ENCODE peak calls at places on chromosomes 12 and 14, in four cellular contexts. J is IMR-90, D is K562, G is GM12878. R is an unnamed sample.

GRCh38 chr12:32462908-32463307 is 63.5 kb downstream of the FGD4 start:
- DNase-seq in D (no peak), G (no peak), J (no peak), R (no peak)

GRCh38 chr14:80491562-80492139 is 280.3 kb upstream of the DIO2 start:
- DNase-seq in J (peak), G (no peak), D (no peak), R (no peak)

GRCh38 chr12:100346660-100347059 is 10.2 kb upstream of the SLC17A8 start:
- DNase-seq in G (no peak), D (no peak), J (peak), R (no peak)

GRCh38 chr14:67269338-67270060 is 28.3 kb downstream of the PALS1 start:
- DNase-seq in G (no peak), J (peak), D (no peak), R (peak)

GRCh38 chr12:17982556-17982955 is 107.4 kb downstream of the RERGL start:
- DNase-seq in J (no peak), D (no peak), G (no peak), R (no peak)

GRCh38 chr14:64556526-64556925 is 6.8 kb downstream of the PPP1R36 start:
- DNase-seq in D (no peak), J (peak), G (no peak), R (no peak)

GRCh38 chr14:77872971-77873370 is 73.1 kb downstream of the ADCK1 start:
- DNase-seq in D (no peak), J (no peak), G (no peak), R (no peak)

GRCh38 chr12:14774944-14775651 is 28.2 kb downstream of the WBP11 start:
- DNase-seq in G (no peak), J (peak), D (no peak), R (peak)

GRCh38 chr14:54637829-54638446 is 71.0 kb downstream of the SAMD4A start:
- DNase-seq in D (no peak), J (peak), G (no peak), R (peak)

GRCh38 chr12:79997115-79997805 is 62.4 kb upstream of the PPP1R12A start:
- DNase-seq in D (no peak), J (no peak), G (peak), R (no peak)

GRCh38 chr12:103571286-103571685 is 15.8 kb upstream of the STAB2 start:
- DNase-seq in D (no peak), J (no peak), G (no peak), R (peak)

GRCh38 chr14:75050852-75051555 is at the start of gene MLH3:
- DNase-seq in D (peak), G (no peak), J (peak), R (peak)

GRCh38 chr14:57747036-57747435 is 118.9 kb downstream of the SLC35F4 start:
- DNase-seq in J (no peak), G (no peak), D (no peak), R (peak)

GRCh38 chr14:22593189-22593588 is 4.2 kb upstream of the DAD1 start:
- DNase-seq in D (no peak), J (no peak), G (no peak), R (no peak)

GRCh38 chr14:99687284-99688209 is 3.4 kb downstream of the CYP46A1 start:
- DNase-seq in D (peak), G (no peak), J (no peak), R (no peak)

GRCh38 chr12:29591140-29592020 is 93.9 kb upstream of the OVCH1 start:
- DNase-seq in G (no peak), J (peak), D (no peak), R (no peak)

GRCh38 chr12:51270067-51270846 is at the start of gene SMAGP:
- DNase-seq in J (peak), D (peak), G (no peak), R (peak)

GRCh38 chr14:88612981-88613380 is 50.1 kb downstream of the ZC3H14 start:
- DNase-seq in G (no peak), J (peak), D (no peak), R (peak)

GRCh38 chr12:6620137-6620884 is 13.1 kb upstream of the CHD4 start:
- DNase-seq in D (no peak), J (no peak), G (no peak), R (peak)

GRCh38 chr14:100332797-100333196 is 9.7 kb downstream of the SLC25A47 start:
- DNase-seq in G (no peak), D (no peak), J (no peak), R (no peak)

GRCh38 chr14:77140937-77141591 is 527 bp downstream of the ZDHHC22 start:
- DNase-seq in D (peak), G (no peak), J (peak), R (peak)

GRCh38 chr14:76330411-76331327 is 45.3 kb upstream of the ESRRB start:
- DNase-seq in G (no peak), D (no peak), J (no peak), R (no peak)

GRCh38 chr12:116138781-116139180 is 138.7 kb downstream of the MED13L start:
- DNase-seq in D (no peak), J (no peak), G (no peak), R (no peak)

GRCh38 chr14:85634205-85634604 is 104.3 kb downstream of the FLRT2 start:
- DNase-seq in D (no peak), J (no peak), G (no peak), R (peak)

GRCh38 chr14:47715330-47715729 is 39.9 kb upstream of the MDGA2 start:
- DNase-seq in D (no peak), G (no peak), J (peak), R (no peak)

GRCh38 chr12:64558754-64559153 is 51.5 kb upstream of the RASSF3 start:
- DNase-seq in J (no peak), G (no peak), D (no peak), R (no peak)

GRCh38 chr14:102206901-102207300 is 67.2 kb downstream of the WDR20 start:
- DNase-seq in J (no peak), G (no peak), D (no peak), R (no peak)

GRCh38 chr12:34190054-34190453 is 167.8 kb downstream of the ALG10 start:
- DNase-seq in D (no peak), J (no peak), G (no peak), R (no peak)

GRCh38 chr12:93825926-93826599 is 148.9 kb downstream of the CRADD start:
- DNase-seq in G (no peak), J (no peak), D (no peak), R (peak)

GRCh38 chr14:42378274-42378673 is 771.6 kb downstream of the LRFN5 start:
- DNase-seq in J (no peak), D (no peak), G (no peak), R (no peak)

GRCh38 chr14:69475194-69475818 is 9.2 kb upstream of the PLEKHD1 start:
- DNase-seq in D (no peak), G (no peak), J (peak), R (peak)

GRCh38 chr12:47601071-47601470 is 104.8 kb downstream of the RPAP3 start:
- DNase-seq in J (no peak), D (no peak), G (no peak), R (no peak)

GRCh38 chr12:1640630-1641234 is 11.7 kb downstream of the WNT5B start:
- DNase-seq in J (no peak), G (no peak), D (no peak), R (no peak)

GRCh38 chr12:1644113-1644512 is 15.1 kb downstream of the WNT5B start:
- DNase-seq in J (no peak), G (no peak), D (no peak), R (no peak)

GRCh38 chr12:1644523-1645438 is 15.8 kb downstream of the WNT5B start:
- DNase-seq in J (peak), G (no peak), D (no peak), R (peak)

GRCh38 chr12:1643056-1643455 is 14.0 kb downstream of the WNT5B start:
- DNase-seq in J (no peak), G (no peak), D (no peak), R (no peak)

DNA sequence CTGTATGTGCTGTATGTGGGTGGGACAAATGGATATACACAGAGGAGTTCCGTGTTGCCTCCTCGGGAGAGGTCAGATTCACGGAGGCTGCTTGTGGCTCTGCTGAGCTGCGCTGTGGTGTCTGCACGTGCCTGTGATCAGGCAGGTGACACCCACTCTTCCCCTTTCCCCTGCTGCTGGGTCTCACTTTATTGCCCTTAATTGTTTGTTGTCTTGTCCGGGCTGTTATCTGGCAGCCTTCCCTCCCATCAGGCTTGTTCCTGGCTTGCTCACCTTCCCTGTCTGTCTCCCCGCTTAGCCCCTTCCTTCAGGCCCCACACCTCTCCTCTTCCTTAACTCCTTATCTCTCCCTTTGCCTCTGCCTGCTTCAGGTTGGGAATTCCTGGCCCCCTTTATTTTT is 13.5 kb downstream of the WNT5B start:
- DNase-seq in J (no peak), D (no peak), G (no peak), R (no peak)
- TF ChIP-seq FOS in J (no peak), D (no peak), G (no peak), R (no peak)

GRCh38 chr14:56555921-56556570 is 23.6 kb upstream of the TMEM260 start:
- DNase-seq in G (no peak), J (peak), D (peak), R (peak)
- TF ChIP-seq FOS in G (no peak), J (no peak), D (no peak), R (no peak)

GRCh38 chr14:73236157-73236556 is 1.1 kb upstream of the PAPLN start:
- DNase-seq in J (no peak), G (no peak), D (no peak), R (no peak)

GRCh38 chr14:73237786-73238261 is 518 bp downstream of the PAPLN start:
- DNase-seq in D (no peak), J (no peak), G (no peak), R (no peak)

GRCh38 chr14:73237219-73237785 is at the start of gene PAPLN:
- DNase-seq in D (peak), J (no peak), G (no peak), R (no peak)

GRCh38 chr14:73235531-73236155 is 1.7 kb upstream of the PAPLN start:
- DNase-seq in J (no peak), G (no peak), D (no peak), R (no peak)

GRCh38 chr14:73236752-73237218 is 521 bp upstream of the PAPLN start:
- DNase-seq in G (no peak), D (no peak), J (no peak), R (no peak)
- TF ChIP-seq FOS in G (no peak), D (no peak), J (no peak), R (no peak)

DNA sequence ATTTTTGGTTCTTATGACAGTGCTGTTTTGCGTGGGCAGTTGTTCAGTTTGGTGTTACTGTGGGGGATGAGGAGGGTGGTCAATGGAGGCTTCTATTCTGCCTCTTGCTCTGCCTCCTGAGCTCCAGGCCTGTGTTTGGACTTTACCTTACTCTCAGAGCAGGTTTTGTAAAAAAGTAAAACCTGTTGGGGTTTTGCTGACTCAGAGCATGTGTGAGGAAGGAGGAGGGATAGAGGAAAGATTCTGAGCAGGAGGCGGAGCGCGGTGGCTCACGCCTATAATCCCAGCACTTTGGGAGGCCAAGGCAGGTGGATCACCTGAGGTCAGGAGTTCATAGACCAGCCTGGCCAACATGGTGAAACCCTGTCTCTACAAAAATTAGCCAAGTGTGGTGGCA is 6.7 kb downstream of the A2ML1 start:
- DNase-seq in D (no peak), G (no peak), J (no peak), R (no peak)
- TF ChIP-seq FOS in D (no peak), G (no peak), J (no peak), R (no peak)

GRCh38 chr12:49824416-49824815 is 3.8 kb downstream of the NCKAP5L start:
- DNase-seq in D (no peak), G (no peak), J (no peak), R (no peak)

GRCh38 chr12:49825360-49825970 is 2.7 kb downstream of the NCKAP5L start:
- DNase-seq in G (no peak), J (peak), D (no peak), R (no peak)

GRCh38 chr12:49823350-49823749 is 4.9 kb downstream of the NCKAP5L start:
- DNase-seq in D (no peak), J (no peak), G (no peak), R (no peak)

GRCh38 chr12:49824886-49825285 is 3.3 kb downstream of the NCKAP5L start:
- DNase-seq in J (peak), D (no peak), G (no peak), R (peak)

GRCh38 chr12:49823951-49824350 is 4.3 kb downstream of the NCKAP5L start:
- DNase-seq in D (no peak), G (no peak), J (no peak), R (no peak)
- TF ChIP-seq FOS in D (no peak), G (no peak), J (no peak), R (no peak)

GRCh38 chr14:24069411-24069735 is 2.0 kb upstream of the CPNE6 start:
- DNase-seq in G (no peak), D (no peak), J (no peak), R (no peak)
- TF ChIP-seq FOS in G (no peak), D (no peak), J (no peak), R (no peak)

DNA sequence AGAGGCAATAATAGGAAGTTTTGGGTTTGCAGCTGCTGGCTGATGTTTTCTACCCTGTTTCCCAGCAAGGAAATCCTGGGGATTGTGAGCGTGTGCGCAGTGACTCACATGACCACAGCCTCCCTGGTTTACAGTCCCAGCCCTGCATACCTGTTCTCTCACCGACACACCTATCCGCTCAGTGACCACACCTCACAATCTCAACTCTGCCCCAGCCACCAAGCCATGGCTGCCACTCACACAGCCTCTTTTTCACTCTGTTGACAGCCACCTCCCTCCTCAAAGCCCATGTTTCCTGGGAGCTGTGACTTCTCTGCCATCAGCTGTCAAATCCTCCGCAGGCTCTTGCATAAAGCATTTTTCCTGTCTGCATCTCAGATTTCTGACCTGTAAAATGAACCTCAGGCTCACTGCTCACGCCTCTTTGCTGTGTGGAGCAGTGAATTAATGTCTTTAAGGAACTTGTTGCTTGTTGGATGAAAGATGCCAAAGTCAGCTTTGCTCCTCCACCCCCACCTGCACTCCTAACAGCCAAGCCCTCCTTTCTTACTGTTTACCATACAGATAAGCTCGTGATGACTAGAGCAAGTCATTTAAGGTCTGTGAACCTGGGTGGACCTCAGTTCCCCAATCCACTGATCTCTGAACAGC is 43.5 kb downstream of the B4GALNT3 start:
- DNase-seq in D (no peak), G (no peak), J (no peak), R (peak)
- TF ChIP-seq FOS in D (no peak), G (no peak), J (no peak), R (no peak)

GRCh38 chr12:132954471-132955048 is 1.5 kb downstream of the ZNF605 start:
- DNase-seq in G (no peak), J (no peak), D (no peak), R (peak)

GRCh38 chr12:132953163-132953425 is 3.0 kb downstream of the ZNF605 start:
- DNase-seq in G (no peak), D (no peak), J (no peak), R (no peak)

GRCh38 chr12:132953771-132954170 is 2.3 kb downstream of the ZNF605 start:
- DNase-seq in J (no peak), G (no peak), D (no peak), R (no peak)

GRCh38 chr12:132955933-132956725 is at the start of gene ZNF605:
- DNase-seq in J (peak), D (peak), G (peak), R (peak)

DNA sequence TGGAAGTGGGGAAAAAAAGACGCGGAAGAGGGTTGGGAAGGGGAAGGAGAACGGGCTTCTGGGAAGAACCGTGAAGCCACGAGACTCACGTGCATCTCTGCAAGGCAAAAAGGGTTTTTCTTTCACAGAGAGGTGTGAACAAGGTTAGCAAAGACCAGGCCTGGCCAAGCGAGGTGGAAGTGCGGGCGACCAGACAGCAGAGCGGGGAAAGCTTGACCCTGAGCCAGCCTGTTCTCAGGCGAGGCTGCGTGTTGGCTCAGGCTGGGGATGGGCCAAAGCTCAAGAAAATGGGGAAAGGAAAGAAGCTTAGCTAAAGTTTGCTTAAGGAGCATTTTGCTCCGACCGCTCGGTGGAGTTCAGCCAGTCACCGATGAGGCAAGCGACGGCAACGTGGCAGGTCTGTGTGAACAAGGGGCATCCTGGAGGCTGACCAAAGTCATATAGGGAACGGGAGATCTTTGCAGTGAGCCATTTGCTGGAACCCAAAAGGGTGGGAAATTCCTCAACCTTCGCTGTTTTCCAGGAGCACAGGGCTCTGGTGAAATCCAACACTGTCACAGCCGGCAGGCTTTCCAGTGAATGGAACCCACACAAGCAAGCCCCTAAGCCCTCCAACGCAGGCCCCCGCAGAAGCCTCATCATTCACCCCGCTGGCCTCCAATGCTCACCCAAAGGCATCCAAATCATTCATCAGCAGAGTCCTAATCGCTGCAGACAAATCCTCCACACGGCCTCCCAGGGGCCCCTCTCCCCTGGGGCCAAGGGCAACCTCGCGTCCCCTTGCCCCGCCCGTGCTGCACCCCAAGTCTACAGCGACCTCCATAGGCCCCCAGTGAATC is 793 bp downstream of the ZNF605 start:
- DNase-seq in D (no peak), J (peak), G (no peak), R (peak)
- TF ChIP-seq FOS in D (no peak), J (no peak), G (no peak), R (no peak)

DNA sequence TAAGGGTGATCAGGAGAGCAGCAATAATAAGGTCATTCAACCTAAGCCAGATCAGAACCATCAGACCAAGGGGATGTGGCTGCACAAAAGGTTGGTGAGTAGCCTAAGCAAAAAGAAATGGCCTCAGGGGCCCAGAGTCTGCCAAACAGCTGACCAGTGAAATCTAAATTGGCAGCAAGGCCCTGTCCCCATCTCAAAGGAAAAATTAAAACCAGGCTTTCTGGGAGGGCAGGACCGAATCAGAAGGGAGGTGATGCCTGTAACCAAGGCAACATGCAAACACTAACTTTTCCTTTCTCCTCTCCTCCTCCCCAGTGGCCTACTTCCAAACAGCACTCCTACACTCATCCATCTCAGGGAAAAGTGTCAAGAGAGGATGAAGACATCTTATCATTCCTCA is 256.4 kb downstream of the NUAK1 start:
- DNase-seq in G (no peak), D (no peak), J (no peak), R (no peak)
- TF ChIP-seq FOS in G (no peak), D (no peak), J (no peak), R (no peak)

R was measured in endothelial cell of umbilical vein.